ENCODE peak calls at places on chromosomes 1 and 21, in ten cellular contexts. C is ELR; Z is activated CD4-positive, CD25-positive, alpha-beta regulatory T cell; I is activated naive CD4-positive, alpha-beta T cell; P is HEK293T; U is SW 1271; W is left cardiac atrium; K is neuronal stem cell; G is PC-3; A is posterior cingulate gyrus. O is an unnamed sample.

GRCh38 chr1:110264430-110264829 is 54.3 kb downstream of the KCNC4 start:
- DNase-seq in C (no peak), Z (no peak), I (no peak), P (no peak), U (no peak), W (no peak), K (no peak), G (no peak), A (no peak), O (peak)

GRCh38 chr1:19363526-19364152 is 51.5 kb downstream of the SLC66A1 start:
- DNase-seq in C (no peak), Z (no peak), I (no peak), P (no peak), U (no peak), W (no peak), K (no peak), G (no peak), A (no peak), O (no peak)

GRCh38 chr1:8348777-8349472 is 31.0 kb downstream of the SLC45A1 start:
- DNase-seq in C (peak), Z (peak), I (peak), P (peak), U (no peak), W (peak), K (peak), G (peak), A (no peak), O (peak)

GRCh38 chr1:27161594-27161993 is 6.7 kb upstream of the SLC9A1 start:
- DNase-seq in C (no peak), Z (no peak), I (no peak), P (peak), U (no peak), W (no peak), K (no peak), G (peak), A (no peak), O (peak)

GRCh38 chr21:35002879-35003722 is 46.0 kb downstream of the RUNX1 start:
- DNase-seq in C (peak), Z (no peak), I (no peak), P (no peak), U (no peak), W (no peak), K (no peak), G (no peak), A (no peak), O (no peak)

GRCh38 chr1:204443260-204443619 is 31.6 kb upstream of the PPP1R15B start:
- DNase-seq in C (no peak), Z (no peak), I (no peak), P (no peak), U (no peak), W (no peak), K (no peak), G (peak), A (no peak), O (no peak)

GRCh38 chr1:156841289-156841855 is 17.5 kb downstream of the INSRR start:
- DNase-seq in C (no peak), Z (no peak), I (no peak), P (no peak), U (no peak), W (no peak), K (no peak), G (no peak), A (no peak), O (no peak)

GRCh38 chr21:20396798-20397197 is 601.4 kb upstream of the NCAM2 start:
- DNase-seq in C (no peak), Z (no peak), I (no peak), P (no peak), U (no peak), W (no peak), K (no peak), G (no peak), A (no peak), O (no peak)